ENCODE peak calls at places on chromosomes 11 and 22, in eight cellular contexts. X is A549, P is HCT116, W is Calu3, S is nephron progenitor cell, Q is cardiac muscle cell, I is endothelial cell, G is GM10248. Z is an unnamed sample.

GRCh38 chr11:65639623-65640482 is 2.0 kb downstream of the SIPA1 start:
- DNase-seq in X (no peak), P (no peak), W (no peak), S (no peak), Q (no peak), I (peak), G (peak), Z (peak)

GRCh38 chr22:31230155-31230870 is 18.2 kb downstream of the LIMK2 start:
- DNase-seq in X (no peak), P (no peak), W (no peak), S (no peak), Q (no peak), I (no peak), G (no peak), Z (peak)

GRCh38 chr11:46272816-46273427 is 4.5 kb upstream of the CREB3L1 start:
- DNase-seq in X (no peak), P (no peak), W (no peak), S (no peak), Q (no peak), I (no peak), G (no peak), Z (no peak)

GRCh38 chr11:64268028-64268686 is 16.3 kb downstream of the BAD start:
- DNase-seq in X (no peak), P (no peak), W (no peak), S (no peak), Q (no peak), I (no peak), G (no peak), Z (no peak)

GRCh38 chr11:78151804-78152203 is 12.4 kb upstream of the ALG8 start:
- DNase-seq in X (no peak), P (no peak), W (no peak), S (no peak), Q (no peak), I (no peak), G (no peak), Z (no peak)

GRCh38 chr11:126468102-126468521 is 112.6 kb downstream of the ST3GAL4 start:
- DNase-seq in X (no peak), P (no peak), W (no peak), S (no peak), Q (no peak), I (no peak), G (no peak), Z (no peak)

GRCh38 chr22:40487663-40488249 is 117.4 kb downstream of the SGSM3 start:
- DNase-seq in X (peak), P (no peak), W (no peak), S (no peak), Q (no peak), I (no peak), G (peak), Z (peak)

GRCh38 chr22:17199131-17199731 is 20.0 kb downstream of the ADA2 start:
- DNase-seq in X (no peak), P (no peak), W (no peak), S (peak), Q (no peak), I (peak), G (no peak), Z (no peak)

GRCh38 chr11:119722281-119722794 is 6.7 kb downstream of the NECTIN1 start:
- DNase-seq in X (no peak), P (no peak), W (no peak), S (no peak), Q (no peak), I (no peak), G (peak), Z (peak)

GRCh38 chr11:61962213-61963015 is 5.0 kb downstream of the FTH1 start:
- DNase-seq in X (peak), P (no peak), W (no peak), S (no peak), Q (no peak), I (no peak), G (no peak), Z (no peak)

GRCh38 chr11:10139656-10140055 is 154.4 kb downstream of the SBF2 start:
- DNase-seq in X (no peak), P (no peak), W (peak), S (no peak), Q (no peak), I (no peak), G (no peak), Z (no peak)

GRCh38 chr11:1908579-1908978 is 10.9 kb upstream of the TNNT3 start:
- DNase-seq in X (no peak), P (no peak), W (no peak), S (no peak), Q (no peak), I (no peak), G (no peak), Z (no peak)

GRCh38 chr11:117037952-117038350 is 60.3 kb downstream of the SIK3 start:
- DNase-seq in X (no peak), P (no peak), W (no peak), S (no peak), Q (no peak), I (no peak), G (no peak), Z (no peak)

GRCh38 chr22:26762503-26763170 is 105.2 kb downstream of the MIAT start:
- DNase-seq in X (no peak), P (no peak), W (no peak), S (no peak), Q (no peak), I (no peak), G (no peak), Z (no peak)

GRCh38 chr11:122711831-122712378 is 56.4 kb downstream of the UBASH3B start:
- DNase-seq in X (no peak), P (no peak), W (no peak), S (no peak), Q (peak), I (no peak), G (no peak), Z (no peak)
- TF ChIP-seq CTCF in X (no peak), P (no peak), W (no peak), S (no peak), Q (peak), I (no peak), G (peak), Z (no peak)

DNA sequence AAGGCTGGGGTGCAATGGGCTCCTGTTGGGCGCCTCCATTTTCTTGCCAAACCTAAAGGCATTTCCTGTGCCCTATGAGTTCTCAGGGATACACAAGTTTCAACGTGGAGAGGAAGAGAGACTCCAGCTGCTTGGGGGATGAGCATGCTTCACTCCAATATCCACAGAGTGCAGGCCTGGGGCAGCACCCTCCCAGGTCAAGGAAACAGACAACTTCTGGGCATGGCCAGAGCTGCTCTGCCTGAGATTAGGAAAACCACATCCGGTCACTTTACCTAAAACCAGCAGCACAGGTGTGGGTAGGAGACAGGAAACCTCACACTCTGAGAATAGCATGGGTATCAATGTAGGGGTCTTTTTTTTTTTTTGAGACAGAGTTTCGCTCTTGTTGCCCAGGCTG is 28.7 kb downstream of the TMEM184B start:
- DNase-seq in X (no peak), P (no peak), W (no peak), S (no peak), Q (no peak), I (no peak), G (no peak), Z (no peak)
- TF ChIP-seq CTCF in X (no peak), P (no peak), W (no peak), S (no peak), Q (no peak), I (no peak), G (no peak), Z (no peak)

GRCh38 chr11:43508511-43508918 is 149.8 kb downstream of the TTC17 start:
- DNase-seq in X (no peak), P (no peak), W (no peak), S (no peak), Q (no peak), I (no peak), G (no peak), Z (no peak)

GRCh38 chr11:43504316-43504950 is 145.7 kb downstream of the TTC17 start:
- DNase-seq in X (peak), P (peak), W (peak), S (peak), Q (peak), I (peak), G (peak), Z (peak)

GRCh38 chr11:43507171-43507570 is 148.5 kb downstream of the TTC17 start:
- DNase-seq in X (no peak), P (no peak), W (no peak), S (no peak), Q (no peak), I (no peak), G (no peak), Z (no peak)

GRCh38 chr11:43505171-43505570 is 146.5 kb downstream of the TTC17 start:
- DNase-seq in X (no peak), P (no peak), W (no peak), S (no peak), Q (no peak), I (no peak), G (no peak), Z (no peak)

GRCh38 chr11:43503417-43503816 is 144.7 kb downstream of the TTC17 start:
- DNase-seq in X (no peak), P (no peak), W (no peak), S (no peak), Q (no peak), I (no peak), G (no peak), Z (no peak)
- TF ChIP-seq CTCF in X (no peak), P (no peak), W (no peak), S (no peak), Q (peak), I (no peak), G (no peak), Z (no peak)

GRCh38 chr11:68643576-68643975 is 40.8 kb upstream of the GAL start:
- DNase-seq in X (no peak), P (peak), W (no peak), S (no peak), Q (no peak), I (no peak), G (no peak), Z (no peak)
- TF ChIP-seq CTCF in X (peak), P (peak), W (no peak), S (no peak), Q (no peak), I (no peak), G (no peak), Z (no peak)

GRCh38 chr11:34640050-34640971 is 19.4 kb downstream of the EHF start:
- DNase-seq in X (peak), P (no peak), W (peak), S (no peak), Q (no peak), I (no peak), G (peak), Z (no peak)

GRCh38 chr11:34638897-34639296 is 18.0 kb downstream of the EHF start:
- DNase-seq in X (no peak), P (no peak), W (no peak), S (no peak), Q (no peak), I (no peak), G (no peak), Z (no peak)

GRCh38 chr11:34637303-34637702 is 16.4 kb downstream of the EHF start:
- DNase-seq in X (no peak), P (no peak), W (no peak), S (no peak), Q (no peak), I (no peak), G (no peak), Z (no peak)

GRCh38 chr11:34641456-34641855 is 20.6 kb downstream of the EHF start:
- DNase-seq in X (no peak), P (no peak), W (no peak), S (no peak), Q (no peak), I (no peak), G (no peak), Z (no peak)

DNA sequence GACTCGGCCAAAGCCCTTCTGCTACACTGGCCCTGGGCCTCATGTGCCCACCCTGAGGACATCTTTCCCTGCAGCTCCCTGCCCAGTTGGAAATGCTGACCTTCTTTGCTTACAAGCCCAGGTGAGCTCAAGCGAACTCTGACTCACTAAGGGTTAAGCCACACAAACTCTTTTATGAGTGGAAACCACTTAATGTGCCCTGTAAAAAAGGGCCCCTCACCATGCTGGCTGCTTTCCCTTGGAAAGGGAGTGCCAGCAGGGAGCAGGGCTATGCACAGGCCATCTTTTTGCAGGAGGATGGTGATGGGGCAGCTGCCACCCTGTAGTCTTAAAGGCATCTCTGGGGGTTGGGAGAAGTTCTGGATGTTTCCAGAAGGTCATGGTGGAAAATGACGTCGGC is 18.7 kb downstream of the EHF start:
- DNase-seq in X (no peak), P (no peak), W (no peak), S (no peak), Q (no peak), I (no peak), G (no peak), Z (no peak)
- TF ChIP-seq CTCF in X (no peak), P (no peak), W (no peak), S (no peak), Q (no peak), I (no peak), G (no peak), Z (no peak)

DNA sequence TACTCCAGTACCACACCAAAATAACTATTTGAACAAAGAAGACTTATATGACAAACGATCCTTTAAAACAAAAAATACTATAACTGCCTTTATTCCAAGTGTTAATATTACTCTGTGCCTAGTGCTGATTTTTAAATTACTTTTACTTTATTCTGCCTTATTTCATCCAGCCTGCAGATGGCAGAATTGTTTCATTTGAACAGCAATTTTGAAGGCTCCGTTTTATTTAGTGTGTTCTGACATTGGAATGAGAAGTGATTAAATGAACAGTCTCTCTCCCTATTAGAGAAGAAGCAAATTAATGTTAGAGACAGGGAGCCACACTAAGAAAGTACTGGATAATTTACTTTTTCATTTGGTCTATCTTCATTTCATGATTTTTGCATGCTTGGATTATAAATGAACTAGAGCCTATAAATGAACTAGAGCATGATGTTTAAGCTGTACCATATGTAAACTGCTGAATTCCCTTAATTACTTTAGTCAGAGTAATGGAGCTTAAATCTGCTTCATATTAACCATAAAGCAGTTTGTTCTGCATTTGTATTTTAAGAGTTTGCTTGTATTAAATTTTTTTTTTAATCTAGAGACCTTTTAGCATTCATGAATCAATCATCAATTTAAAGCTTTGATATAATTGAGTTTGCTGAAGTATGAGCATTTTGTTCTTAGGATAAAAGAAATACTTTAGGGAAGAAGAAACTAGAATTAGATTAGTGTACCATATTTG is 9.8 kb downstream of the PDHX start:
- DNase-seq in X (no peak), P (peak), W (peak), S (no peak), Q (peak), I (peak), G (no peak), Z (peak)
- TF ChIP-seq CTCF in X (peak), P (peak), W (peak), S (peak), Q (peak), I (peak), G (peak), Z (peak)

GRCh38 chr11:76075699-76076098 is 130.6 kb downstream of the WNT11 start:
- DNase-seq in X (no peak), P (no peak), W (no peak), S (no peak), Q (no peak), I (no peak), G (no peak), Z (no peak)

GRCh38 chr11:76071090-76071489 is 135.2 kb downstream of the WNT11 start:
- DNase-seq in X (no peak), P (no peak), W (no peak), S (no peak), Q (no peak), I (no peak), G (no peak), Z (no peak)

GRCh38 chr11:76074178-76075112 is 131.9 kb downstream of the WNT11 start:
- DNase-seq in X (no peak), P (no peak), W (no peak), S (no peak), Q (no peak), I (no peak), G (no peak), Z (no peak)

GRCh38 chr11:76076749-76077148 is 129.6 kb downstream of the WNT11 start:
- DNase-seq in X (no peak), P (no peak), W (no peak), S (no peak), Q (no peak), I (no peak), G (no peak), Z (no peak)

DNA sequence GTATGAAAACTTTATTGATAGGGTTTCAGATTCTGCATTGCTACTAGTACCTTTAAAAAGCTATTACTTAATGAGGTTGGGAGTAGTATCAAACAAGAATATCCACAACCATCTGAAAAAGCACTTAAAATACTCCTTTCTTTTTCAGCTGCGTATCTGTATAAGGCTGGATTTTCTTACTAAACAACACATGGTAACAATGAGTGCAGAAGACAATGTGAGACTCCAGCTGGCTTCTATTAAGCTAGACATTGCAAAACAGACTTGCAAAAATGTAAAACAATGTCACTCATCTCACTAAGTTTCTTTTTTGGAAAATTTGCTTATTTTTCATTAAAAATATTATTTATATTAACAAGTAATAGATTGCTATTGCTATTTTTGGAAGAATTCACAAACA is 132.6 kb downstream of the WNT11 start:
- DNase-seq in X (no peak), P (no peak), W (no peak), S (no peak), Q (no peak), I (no peak), G (no peak), Z (no peak)
- TF ChIP-seq CTCF in X (no peak), P (no peak), W (no peak), S (no peak), Q (no peak), I (no peak), G (no peak), Z (no peak)

Z was measured in GM13976.